ENCODE peak calls at places on chromosomes 5 and 9, in seven cellular contexts. D is tibial nerve, Q is SK-N-SH, I is astrocyte of the spinal cord, R is GM10248, J is mesothelial cell of epicardium, P is foreskin fibroblast. W is an unnamed sample.

GRCh38 chr9:70502690-70503089 is 88.2 kb upstream of the KLF9 start:
- DNase-seq in D (no peak), I (no peak), J (no peak), R (no peak), P (no peak), Q (no peak), W (no peak)

GRCh38 chr9:123763910-123764588 is 165.9 kb downstream of the DENND1A start:
- DNase-seq in I (peak), D (no peak), P (peak), R (no peak), Q (no peak), J (no peak), W (no peak)

GRCh38 chr5:118115791-118116190 is 872.6 kb downstream of the DTWD2 start:
- DNase-seq in D (no peak), J (no peak), Q (no peak), P (no peak), I (peak), R (no peak), W (no peak)

GRCh38 chr9:126844085-126844484 is 16.4 kb upstream of the ZBTB34 start:
- DNase-seq in R (no peak), P (peak), J (peak), I (peak), D (no peak), Q (no peak), W (no peak)

GRCh38 chr5:13976867-13977479 is 32.5 kb upstream of the DNAH5 start:
- DNase-seq in I (peak), Q (peak), D (no peak), J (no peak), P (peak), R (no peak), W (no peak)

GRCh38 chr9:122819326-122819725 is 9.1 kb downstream of the PDCL start:
- DNase-seq in P (peak), J (no peak), D (no peak), Q (no peak), R (no peak), I (peak), W (no peak)

GRCh38 chr5:169861433-169861832 is 118.9 kb downstream of the INSYN2B start:
- DNase-seq in R (no peak), Q (no peak), I (no peak), J (no peak), P (no peak), D (no peak), W (no peak)

GRCh38 chr5:176573564-176574296 is 24.6 kb downstream of the CDHR2 start:
- DNase-seq in I (peak), D (peak), Q (peak), J (peak), P (peak), R (peak), W (peak)

GRCh38 chr5:72722792-72723402 is 93.6 kb upstream of the TNPO1 start:
- DNase-seq in Q (no peak), I (no peak), R (no peak), P (no peak), D (no peak), J (no peak), W (no peak)

GRCh38 chr9:5452286-5452609 is 1.9 kb downstream of the CD274 start:
- DNase-seq in J (no peak), D (no peak), Q (no peak), R (no peak), I (no peak), P (no peak), W (no peak)

GRCh38 chr5:168327994-168328393 is 36.5 kb downstream of the WWC1 start:
- DNase-seq in Q (no peak), P (peak), I (peak), D (no peak), J (no peak), R (no peak), W (no peak)

GRCh38 chr5:133838286-133838685 is 130.1 kb downstream of the C5orf15 start:
- DNase-seq in I (no peak), Q (no peak), R (no peak), P (no peak), J (no peak), D (no peak), W (no peak)

GRCh38 chr5:10172242-10172641 is 77.4 kb downstream of the ATPSCKMT start:
- DNase-seq in I (no peak), R (no peak), J (no peak), Q (no peak), P (no peak), D (no peak), W (no peak)

GRCh38 chr5:111901303-111901702 is 144.3 kb upstream of the NREP start:
- DNase-seq in D (no peak), R (no peak), J (no peak), P (no peak), Q (no peak), I (no peak), W (no peak)

GRCh38 chr5:5141625-5142527 is 1.7 kb downstream of the ADAMTS16 start:
- DNase-seq in R (peak), J (peak), P (peak), Q (peak), D (peak), I (peak), W (no peak)

GRCh38 chr5:148776780-148777179 is 49.6 kb upstream of the ADRB2 start:
- DNase-seq in I (peak), P (peak), Q (no peak), D (no peak), R (no peak), J (no peak), W (no peak)

GRCh38 chr9:35665471-35665818 is 450 bp upstream of the ARHGEF39 start:
- DNase-seq in P (no peak), J (no peak), D (no peak), I (no peak), Q (no peak), R (no peak), W (no peak)

GRCh38 chr5:143807401-143807800 is 4.6 kb upstream of the HMHB1 start:
- DNase-seq in I (no peak), P (no peak), D (no peak), J (no peak), R (no peak), Q (no peak), W (no peak)

GRCh38 chr5:145919413-145919812 is 17.0 kb upstream of the SH3RF2 start:
- DNase-seq in R (no peak), Q (no peak), D (no peak), J (no peak), P (no peak), I (no peak), W (no peak)

GRCh38 chr9:72951520-72952393 is 1.1 kb downstream of the ALDH1A1 start:
- DNase-seq in Q (no peak), D (no peak), R (no peak), I (no peak), P (no peak), J (no peak), W (no peak)

DNA sequence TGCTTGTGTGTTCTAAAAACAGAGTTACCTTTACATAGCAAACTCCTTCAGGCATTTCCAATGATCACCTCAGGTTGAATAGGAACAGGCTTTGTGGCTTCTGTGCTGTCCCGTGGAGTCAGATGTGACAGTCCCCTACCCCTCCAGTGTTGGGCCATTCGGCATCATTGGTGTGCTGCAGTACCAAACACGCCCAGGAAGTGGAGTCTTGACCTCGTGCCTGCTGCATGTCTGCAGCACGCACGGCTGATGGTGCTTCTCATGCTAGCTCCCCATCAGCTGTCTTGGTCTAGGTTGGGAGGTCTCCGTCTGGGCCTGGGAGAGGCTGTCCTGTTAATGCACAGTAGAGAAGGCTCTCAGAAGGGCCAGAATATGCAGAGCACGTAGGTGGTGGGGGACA is 42.5 kb upstream of the PHF2 start:
- DNase-seq in I (no peak), P (no peak), Q (no peak), R (no peak), D (no peak), J (no peak), W (no peak)
- TF ChIP-seq CTCF in I (no peak), P (no peak), Q (no peak), R (no peak), D (no peak), J (no peak), W (no peak)

GRCh38 chr9:124890179-124890578 is 28.2 kb downstream of the ARPC5L start:
- DNase-seq in J (no peak), R (no peak), I (no peak), P (no peak), Q (no peak), D (no peak), W (no peak)

GRCh38 chr9:124897570-124898460 is 35.9 kb downstream of the ARPC5L start:
- DNase-seq in R (no peak), D (no peak), J (no peak), P (no peak), Q (no peak), I (no peak), W (no peak)

GRCh38 chr9:124894035-124894740 is 32.3 kb downstream of the ARPC5L start:
- DNase-seq in I (no peak), J (no peak), R (no peak), D (no peak), Q (no peak), P (no peak), W (no peak)

GRCh38 chr9:124899845-124900244 is 37.9 kb downstream of the ARPC5L start:
- DNase-seq in R (no peak), D (no peak), Q (no peak), J (no peak), P (no peak), I (no peak), W (no peak)

DNA sequence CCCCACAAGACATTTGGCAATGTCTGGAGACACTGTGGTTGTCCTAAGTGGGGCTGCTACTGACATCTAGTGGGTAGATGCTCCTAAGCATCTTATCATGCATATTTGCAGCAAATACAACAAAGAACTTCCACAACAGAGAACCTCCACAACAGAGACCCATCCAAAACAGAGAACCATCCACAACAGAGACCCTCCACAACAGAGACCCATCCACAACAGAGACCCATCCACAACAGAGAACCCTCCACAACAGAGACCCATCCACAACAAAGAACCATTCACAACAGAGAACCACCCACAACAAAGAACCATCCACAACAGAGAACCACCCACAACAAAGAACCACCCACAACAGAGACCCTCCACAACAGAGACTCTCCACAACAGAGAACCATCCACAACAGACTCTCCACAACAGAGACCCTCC is 32.8 kb downstream of the ARPC5L start:
- DNase-seq in P (peak), D (peak), I (peak), Q (no peak), R (no peak), J (no peak), W (no peak)
- TF ChIP-seq CTCF in P (peak), D (peak), I (peak), Q (peak), R (peak), J (no peak), W (peak)

GRCh38 chr9:112971415-112971814 is 40.6 kb downstream of the ZNF883 start:
- DNase-seq in Q (peak), P (no peak), R (no peak), I (peak), J (no peak), D (no peak), W (no peak)
- TF ChIP-seq CTCF in Q (peak), P (no peak), R (no peak), I (peak), J (no peak), D (no peak), W (no peak)

DNA sequence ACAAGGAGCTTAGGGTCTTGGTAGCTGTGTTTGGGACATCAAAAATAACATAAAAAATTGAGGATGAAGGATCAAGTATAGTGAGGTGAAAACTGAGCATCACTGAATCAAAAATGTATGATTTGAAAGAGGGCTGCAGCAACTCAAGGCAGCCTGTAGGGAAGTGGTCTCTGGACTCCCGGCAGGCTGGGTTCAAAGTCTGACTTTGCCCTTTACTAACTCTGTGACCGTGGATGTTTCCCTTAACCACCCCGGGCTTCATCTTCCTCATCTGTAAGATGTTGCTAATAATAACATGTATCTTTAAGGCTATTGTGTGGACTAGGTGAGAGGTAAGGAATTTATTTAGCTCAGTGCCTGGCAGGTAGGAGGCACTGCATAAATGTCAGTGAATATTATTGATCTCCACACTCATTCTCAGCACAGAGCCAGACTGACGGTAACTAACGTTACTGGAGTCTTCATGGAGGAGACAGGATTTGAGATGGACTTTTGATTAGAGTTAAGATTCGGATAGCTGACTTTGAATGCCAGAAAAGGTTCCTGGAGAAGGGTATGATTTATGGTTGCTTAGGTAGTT is 367.3 kb downstream of the NDUFS4 start:
- DNase-seq in P (no peak), J (no peak), R (no peak), D (no peak), Q (no peak), I (no peak), W (no peak)
- TF ChIP-seq CTCF in P (no peak), J (no peak), R (no peak), D (no peak), Q (no peak), I (no peak), W (no peak)

GRCh38 chr9:109181284-109181683 is 14.2 kb upstream of the FRRS1L start:
- DNase-seq in P (no peak), I (no peak), J (no peak), Q (no peak), D (no peak), R (peak), W (no peak)

GRCh38 chr9:109186857-109187256 is 19.8 kb upstream of the FRRS1L start:
- DNase-seq in I (no peak), P (no peak), D (no peak), R (no peak), J (no peak), Q (no peak), W (no peak)

GRCh38 chr9:109179801-109180523 is 12.9 kb upstream of the FRRS1L start:
- DNase-seq in I (no peak), P (no peak), R (no peak), D (no peak), J (no peak), Q (no peak), W (no peak)

GRCh38 chr9:109182550-109182939 is 15.5 kb upstream of the FRRS1L start:
- DNase-seq in Q (no peak), D (no peak), P (no peak), J (no peak), I (no peak), R (no peak), W (no peak)

DNA sequence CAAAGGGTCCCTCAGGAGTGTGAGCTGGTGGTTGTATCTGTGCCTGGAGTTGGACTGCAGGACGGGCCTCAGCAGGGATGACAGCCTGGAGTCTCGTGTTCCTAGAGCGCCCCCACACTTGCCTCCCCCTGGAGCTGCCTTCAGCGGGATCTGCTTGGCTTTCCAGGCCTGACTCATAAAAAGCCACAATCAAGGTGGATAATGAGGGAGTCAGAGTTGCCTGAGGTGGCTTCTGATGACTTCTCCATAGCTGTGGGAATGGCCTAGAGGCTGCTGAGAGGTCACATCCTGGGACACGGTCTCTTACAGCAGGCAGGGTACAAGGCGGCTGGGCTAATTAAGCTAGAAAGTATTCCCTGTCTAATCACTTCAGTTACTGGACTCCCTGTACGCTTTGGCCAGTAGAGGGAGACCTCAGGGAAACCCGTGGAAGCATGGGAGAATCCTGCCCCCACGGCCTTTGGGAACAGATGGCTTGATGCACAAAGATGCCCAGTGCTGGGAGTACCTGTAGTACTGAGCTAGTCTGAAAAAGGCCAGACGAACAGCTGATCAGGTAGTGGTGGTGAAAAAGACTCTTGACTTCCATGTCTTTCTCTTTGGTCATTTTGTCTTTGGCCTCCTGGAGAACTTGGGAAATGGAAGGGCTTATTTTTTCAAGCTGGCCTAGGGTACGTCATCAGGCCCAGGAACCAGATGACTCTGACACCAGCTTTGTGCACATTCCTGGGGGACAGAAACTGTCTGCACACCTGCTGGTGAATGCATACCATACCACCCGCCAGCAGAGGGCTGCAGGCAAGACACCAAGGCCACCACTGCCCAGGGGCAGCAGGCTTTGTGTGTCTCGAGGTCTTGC is 16.1 kb upstream of the FRRS1L start:
- DNase-seq in P (no peak), Q (peak), I (no peak), D (no peak), J (no peak), R (peak), W (no peak)
- TF ChIP-seq CTCF in P (peak), Q (peak), I (peak), D (peak), J (peak), R (peak), W (peak)

GRCh38 chr9:129102791-129103594 is 7.6 kb downstream of the CRAT start:
- DNase-seq in D (no peak), P (peak), J (no peak), R (peak), Q (peak), I (peak), W (peak)
- TF ChIP-seq CTCF in D (peak), P (peak), J (peak), R (peak), Q (peak), I (peak), W (peak)

W was measured in lower lobe of right lung.